ENCODE peak calls at places on chromosomes 12 and 14, in six cellular contexts. D, A, B, E, I and C are unnamed samples.

GRCh38 chr14:69637503-69638030 is 26.2 kb downstream of the SUSD6 start:
- DNase-seq in D (no peak), A (no peak), B (peak; percentile 41), E (no peak), I (no peak), C (no peak)

GRCh38 chr12:112852127-112852526 is 54.6 kb upstream of the OAS1 start:
- DNase-seq in D (no peak), A (no peak), B (no peak), E (no peak), I (no peak), C (no peak)

GRCh38 chr12:27161458-27162228 is 79.3 kb upstream of the C12orf71 start:
- DNase-seq in D (no peak), A (no peak), B (no peak), E (no peak), I (no peak), C (no peak)

GRCh38 chr14:100654814-100655795 is 67.9 kb upstream of the BEGAIN start:
- DNase-seq in D (no peak), A (no peak), B (peak; percentile 40), E (no peak), I (peak; percentile 63), C (no peak)

GRCh38 chr14:72097173-72097783 is 165.0 kb downstream of the RGS6 start:
- DNase-seq in D (no peak), A (no peak), B (no peak), E (no peak), I (no peak), C (no peak)

GRCh38 chr14:59583755-59584154 is 7.1 kb upstream of the CCDC175 start:
- DNase-seq in D (peak; percentile 39), A (peak; percentile 47), B (no peak), E (no peak), I (no peak), C (peak; percentile 43)

GRCh38 chr14:95418858-95419257 is 97.6 kb downstream of the SYNE3 start:
- DNase-seq in D (no peak), A (no peak), B (no peak), E (no peak), I (no peak), C (no peak)

GRCh38 chr12:56128669-56129209 is 672 bp downstream of the ESYT1 start:
- DNase-seq in D (peak; percentile 31), A (no peak), B (peak; percentile 28), E (no peak), I (peak; percentile 67), C (no peak)

GRCh38 chr12:27787559-27787958 is 7.5 kb upstream of the MANSC4 start:
- DNase-seq in D (no peak), A (peak; percentile 86), B (no peak), E (no peak), I (no peak), C (no peak)

GRCh38 chr14:103858063-103858820 is 10.9 kb upstream of the PPP1R13B start:
- DNase-seq in D (no peak), A (no peak), B (no peak), E (no peak), I (no peak), C (no peak)

GRCh38 chr12:80470403-80470802 is 26.4 kb downstream of the PTPRQ start:
- DNase-seq in D (no peak), A (no peak), B (no peak), E (no peak), I (no peak), C (no peak)

GRCh38 chr12:55365086-55365485 is 2.3 kb downstream of the OR6C75 start:
- DNase-seq in D (no peak), A (no peak), B (no peak), E (no peak), I (no peak), C (no peak)

GRCh38 chr12:103827800-103828440 is 13.1 kb downstream of the NT5DC3 start:
- DNase-seq in D (no peak), A (no peak), B (no peak), E (no peak), I (no peak), C (no peak)

GRCh38 chr14:56244138-56244789 is 126.1 kb downstream of the PELI2 start:
- DNase-seq in D (peak; percentile 87), A (peak; percentile 94), B (no peak), E (peak; percentile 19), I (no peak), C (peak; percentile 80)

GRCh38 chr14:38363217-38363616 is 107.3 kb upstream of the CLEC14A start:
- DNase-seq in D (no peak), A (no peak), B (no peak), E (no peak), I (no peak), C (no peak)

GRCh38 chr12:77031745-77032144 is 33.6 kb downstream of the E2F7 start:
- DNase-seq in D (peak; percentile 10), A (peak; percentile 61), B (no peak), E (no peak), I (no peak), C (no peak)

GRCh38 chr12:82942521-82942920 is 255.8 kb downstream of the TMTC2 start:
- DNase-seq in D (no peak), A (no peak), B (no peak), E (no peak), I (no peak), C (no peak)

GRCh38 chr14:79680087-79680486 is 531.2 kb downstream of the DIO2 start:
- DNase-seq in D (no peak), A (no peak), B (no peak), E (no peak), I (no peak), C (no peak)

DNA sequence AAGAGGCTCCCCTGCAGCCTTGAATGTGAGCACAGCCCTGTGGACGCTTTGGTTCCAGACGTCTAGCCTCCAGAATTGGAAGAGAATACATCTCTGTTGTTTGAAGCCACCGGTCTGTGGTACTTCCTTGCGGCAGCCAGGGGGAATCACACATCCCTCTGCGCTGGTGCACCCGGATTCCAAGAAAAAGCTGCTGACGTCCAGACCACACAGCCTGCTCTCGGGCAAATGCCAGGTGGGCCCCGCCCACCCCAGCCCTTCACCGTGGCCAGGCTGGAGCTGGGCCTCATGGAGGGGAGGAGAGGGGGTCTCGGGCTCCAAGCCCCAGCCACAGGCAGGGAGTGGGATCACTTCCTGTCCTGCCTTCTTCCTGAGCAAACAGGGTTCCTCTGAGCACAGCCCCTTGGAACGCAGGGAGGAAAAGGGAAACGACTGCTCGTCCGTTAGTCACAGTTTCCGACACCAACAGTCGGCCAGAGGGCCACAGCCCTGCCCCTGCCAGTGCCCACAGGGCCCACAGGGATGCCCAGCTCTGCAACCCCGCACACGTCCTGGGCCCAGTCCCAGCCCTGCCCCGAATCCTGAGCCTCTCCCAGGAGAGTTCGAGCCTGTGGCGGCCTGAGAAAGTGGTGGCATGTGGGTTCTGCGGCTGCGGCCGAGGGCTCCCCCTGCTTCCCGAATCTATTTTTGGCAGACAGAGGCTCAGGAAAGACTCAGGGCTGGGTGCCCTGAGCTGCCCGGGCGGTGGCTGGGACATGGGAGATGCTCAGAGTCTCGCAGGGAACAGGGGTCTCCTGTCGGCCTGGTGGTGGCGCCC is 85.3 kb downstream of the RFLNA start:
- DNase-seq in D (peak; percentile 92), A (peak; percentile 89), B (peak; percentile 62), E (no peak), I (peak; percentile 88), C (peak; percentile 91)
- TF ChIP-seq CTCF in D (peak; percentile 70), A (peak; percentile 62), B (peak; percentile 50), E (peak; percentile 55), I (peak; percentile 81), C (peak; percentile 77)

GRCh38 chr14:77991128-77991772 is 178.9 kb upstream of the NRXN3 start:
- DNase-seq in D (no peak), A (no peak), B (no peak), E (no peak), I (no peak), C (no peak)
- TF ChIP-seq CTCF in D (no peak), A (no peak), B (no peak), E (peak; percentile 25), I (no peak), C (no peak)

GRCh38 chr12:124680863-124681778 is 113.7 kb upstream of the NCOR2 start:
- DNase-seq in D (peak; percentile 96), A (peak; percentile 95), B (peak; percentile 60), E (peak; percentile 83), I (no peak), C (peak; percentile 39)
- TF ChIP-seq CTCF in D (peak; percentile 51), A (peak; percentile 51), B (peak; percentile 19), E (peak; percentile 33), I (no peak), C (peak; percentile 42)

DNA sequence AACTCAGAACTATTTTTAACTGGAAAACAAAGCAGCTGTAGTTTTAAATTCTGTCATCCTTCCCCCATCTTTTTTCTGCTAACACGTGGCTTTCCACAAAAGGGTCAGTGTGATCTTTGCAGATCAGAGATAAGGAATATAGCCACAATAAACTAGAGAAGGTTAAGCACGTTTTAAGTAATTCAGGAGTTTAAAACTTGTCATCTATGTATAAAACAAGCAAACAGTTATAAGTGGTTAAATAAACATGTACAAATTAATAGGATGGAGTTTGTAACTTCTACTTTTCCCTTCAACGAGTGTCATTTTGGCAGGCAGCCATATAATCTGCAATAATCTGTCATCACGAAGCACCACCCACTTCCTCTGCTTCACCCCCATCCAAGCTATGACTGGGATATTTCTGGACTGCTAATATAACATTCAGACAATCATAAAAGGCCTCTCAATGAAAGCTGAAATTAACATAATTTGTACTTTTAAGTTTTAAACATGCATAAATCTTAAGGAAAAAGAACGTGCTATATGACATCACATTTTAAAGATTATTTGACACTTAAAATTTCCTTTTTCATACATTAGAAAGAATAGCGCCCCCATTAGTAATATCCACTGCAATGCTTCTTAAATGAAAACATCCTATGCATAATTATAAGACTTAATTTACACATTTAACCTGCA is 15.2 kb downstream of the TAOK3 start:
- DNase-seq in D (peak; percentile 79), A (peak; percentile 65), B (no peak), E (peak; percentile 60), I (no peak), C (peak; percentile 54)
- TF ChIP-seq CTCF in D (no peak), A (no peak), B (no peak), E (no peak), I (no peak), C (peak; percentile 74)

GRCh38 chr14:68364823-68365222 is 428.0 kb downstream of the ZFP36L1 start:
- DNase-seq in D (peak; percentile 36), A (no peak), B (no peak), E (no peak), I (no peak), C (no peak)

GRCh38 chr14:68362841-68363240 is 430.0 kb downstream of the ZFP36L1 start:
- DNase-seq in D (no peak), A (no peak), B (no peak), E (no peak), I (no peak), C (no peak)

GRCh38 chr14:68365228-68365627 is 427.6 kb downstream of the ZFP36L1 start:
- DNase-seq in D (peak; percentile 51), A (peak; percentile 82), B (no peak), E (no peak), I (no peak), C (peak; percentile 42)

GRCh38 chr14:68363841-68364711 is 428.8 kb downstream of the ZFP36L1 start:
- DNase-seq in D (peak; percentile 61), A (peak; percentile 62), B (peak; percentile 55), E (no peak), I (no peak), C (no peak)

DNA sequence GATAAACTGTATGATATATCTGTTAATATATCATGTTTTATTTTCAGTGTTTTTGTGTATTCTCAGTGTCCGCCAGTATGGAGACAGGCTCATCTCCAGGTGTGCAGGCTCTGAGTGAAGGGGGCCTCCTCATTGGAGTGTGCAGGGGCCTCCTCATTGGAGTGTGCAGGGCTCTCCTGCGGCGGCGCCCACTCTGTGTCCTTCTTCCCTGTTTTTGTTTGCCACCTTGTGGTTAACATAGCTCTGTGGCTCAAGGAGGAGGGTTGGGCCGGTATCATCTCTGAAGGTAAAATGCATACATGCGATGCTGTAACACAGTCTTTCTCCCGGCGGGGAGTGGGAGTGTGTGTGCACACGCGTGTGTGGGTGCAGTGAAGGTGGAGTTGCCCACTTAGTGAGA is 429.5 kb downstream of the ZFP36L1 start:
- DNase-seq in D (no peak), A (no peak), B (no peak), E (no peak), I (no peak), C (no peak)
- TF ChIP-seq CTCF in D (no peak), A (no peak), B (no peak), E (no peak), I (no peak), C (no peak)